ENCODE peak calls at places on chromosomes 12 and 14, in ten cellular contexts. E, H, Y, I, V, S, D, U, M and A are unnamed samples.

GRCh38 chr12:82910246-82910893 is 223.7 kb downstream of the TMTC2 start:
- DNase-seq in E (no peak), H (no peak), Y (no peak), I (no peak), V (no peak), S (no peak), D (no peak), U (no peak), M (no peak), A (no peak)

GRCh38 chr14:67999290-67999689 is 179.7 kb downstream of the RAD51B start:
- DNase-seq in E (no peak), H (no peak), Y (peak), I (no peak), V (no peak), S (no peak), D (peak), U (no peak), M (peak), A (peak)

GRCh38 chr14:70045715-70046535 is 142.8 kb downstream of the SLC8A3 start:
- DNase-seq in E (peak), H (peak), Y (peak), I (peak), V (peak), S (no peak), D (peak), U (no peak), M (peak), A (peak)

GRCh38 chr12:26845057-26845666 is 12.2 kb upstream of the ITPR2 start:
- DNase-seq in E (peak), H (peak), Y (peak), I (peak), V (no peak), S (no peak), D (peak), U (no peak), M (peak), A (no peak)

GRCh38 chr14:105240811-105241576 is 7.3 kb upstream of the BTBD6 start:
- DNase-seq in E (no peak), H (no peak), Y (no peak), I (no peak), V (no peak), S (no peak), D (no peak), U (no peak), M (no peak), A (no peak)

GRCh38 chr14:24838945-24839616 is 205.1 kb upstream of the GZMB start:
- DNase-seq in E (no peak), H (no peak), Y (no peak), I (no peak), V (no peak), S (no peak), D (peak), U (no peak), M (no peak), A (peak)

GRCh38 chr14:98956181-98956580 is 315.8 kb downstream of the BCL11B start:
- DNase-seq in E (no peak), H (no peak), Y (no peak), I (no peak), V (no peak), S (no peak), D (no peak), U (no peak), M (no peak), A (no peak)

GRCh38 chr14:51650721-51651387 is 856 bp upstream of the FRMD6 start:
- DNase-seq in E (no peak), H (peak), Y (peak), I (no peak), V (peak), S (peak), D (no peak), U (no peak), M (no peak), A (no peak)

GRCh38 chr12:52360663-52361271 is 6.5 kb downstream of the KRT85 start:
- DNase-seq in E (no peak), H (no peak), Y (no peak), I (no peak), V (no peak), S (no peak), D (no peak), U (no peak), M (no peak), A (no peak)

GRCh38 chr12:42776396-42776795 is 186.8 kb upstream of the PRICKLE1 start:
- DNase-seq in E (no peak), H (no peak), Y (no peak), I (no peak), V (no peak), S (no peak), D (no peak), U (no peak), M (no peak), A (no peak)

GRCh38 chr12:132315507-132315906 is 13.9 kb downstream of the GALNT9 start:
- DNase-seq in E (no peak), H (no peak), Y (no peak), I (no peak), V (no peak), S (no peak), D (no peak), U (no peak), M (no peak), A (no peak)

GRCh38 chr12:101490286-101490920 is 15.3 kb downstream of the SPIC start:
- DNase-seq in E (no peak), H (peak), Y (peak), I (no peak), V (no peak), S (no peak), D (no peak), U (no peak), M (peak), A (peak)

GRCh38 chr12:63747553-63747952 is 32.2 kb upstream of the RXYLT1 start:
- DNase-seq in E (no peak), H (no peak), Y (no peak), I (no peak), V (no peak), S (no peak), D (no peak), U (no peak), M (no peak), A (no peak)

GRCh38 chr14:79337761-79338160 is 873.5 kb downstream of the DIO2 start:
- DNase-seq in E (no peak), H (no peak), Y (no peak), I (no peak), V (no peak), S (no peak), D (no peak), U (no peak), M (no peak), A (no peak)

GRCh38 chr14:55237999-55238680 is 33.1 kb upstream of the FBXO34 start:
- DNase-seq in E (no peak), H (no peak), Y (no peak), I (no peak), V (no peak), S (no peak), D (no peak), U (no peak), M (no peak), A (no peak)

GRCh38 chr12:94586589-94587259 is 63.6 kb downstream of the TMCC3 start:
- DNase-seq in E (no peak), H (no peak), Y (peak), I (no peak), V (no peak), S (no peak), D (no peak), U (no peak), M (peak), A (no peak)

GRCh38 chr14:73293782-73294781 is 56.8 kb downstream of the PAPLN start:
- DNase-seq in E (no peak), H (no peak), Y (peak), I (no peak), V (no peak), S (no peak), D (no peak), U (no peak), M (peak), A (no peak)

GRCh38 chr12:113071063-113071426 is 14.5 kb downstream of the DTX1 start:
- DNase-seq in E (no peak), H (no peak), Y (no peak), I (peak), V (no peak), S (no peak), D (no peak), U (no peak), M (no peak), A (no peak)

GRCh38 chr12:49061157-49061650 is 610 bp upstream of the KMT2D start:
- DNase-seq in E (no peak), H (no peak), Y (no peak), I (no peak), V (no peak), S (no peak), D (no peak), U (no peak), M (no peak), A (no peak)

GRCh38 chr14:88170333-88170732 is 152.7 kb downstream of the KCNK10 start:
- DNase-seq in E (no peak), H (no peak), Y (no peak), I (no peak), V (no peak), S (no peak), D (no peak), U (no peak), M (no peak), A (no peak)

GRCh38 chr14:68283378-68284123 is 464.0 kb downstream of the RAD51B start:
- DNase-seq in E (no peak), H (peak), Y (no peak), I (no peak), V (peak), S (no peak), D (peak), U (peak), M (no peak), A (no peak)

GRCh38 chr14:29442720-29443119 is 484.9 kb downstream of the PRKD1 start:
- DNase-seq in E (peak), H (peak), Y (peak), I (no peak), V (peak), S (peak), D (peak), U (no peak), M (peak), A (peak)

GRCh38 chr12:109105176-109105575 is 7.8 kb downstream of the UNG start:
- DNase-seq in E (no peak), H (no peak), Y (no peak), I (no peak), V (no peak), S (no peak), D (no peak), U (no peak), M (no peak), A (no peak)

GRCh38 chr14:93533864-93534263 is 103.1 kb downstream of the UNC79 start:
- DNase-seq in E (no peak), H (peak), Y (no peak), I (no peak), V (no peak), S (no peak), D (no peak), U (no peak), M (no peak), A (no peak)

GRCh38 chr12:92702754-92703679 is at the start of gene PLEKHG7:
- DNase-seq in E (no peak), H (peak), Y (no peak), I (no peak), V (peak), S (no peak), D (no peak), U (no peak), M (no peak), A (no peak)

GRCh38 chr14:100108042-100108825 is 43.0 kb downstream of the EVL start:
- DNase-seq in E (peak), H (peak), Y (peak), I (peak), V (peak), S (no peak), D (peak), U (peak), M (peak), A (peak)

GRCh38 chr12:130199536-130200390 is 37.5 kb downstream of the FZD10 start:
- DNase-seq in E (no peak), H (no peak), Y (no peak), I (no peak), V (no peak), S (no peak), D (no peak), U (no peak), M (no peak), A (no peak)

GRCh38 chr12:12032260-12032761 is 38.4 kb upstream of the BCL2L14 start:
- DNase-seq in E (no peak), H (peak), Y (no peak), I (no peak), V (no peak), S (no peak), D (no peak), U (no peak), M (no peak), A (no peak)